ENCODE peak calls at places on chromosomes 16 and 17, in seven cellular contexts. R, M, L, B, O, V and K are unnamed samples. For H3K9me3, H3K4me1 and H3K36me3, the result is how much of the 10 kb centered on the place peaks cover.

GRCh38 chr17:50647187-50647586 is 12.5 kb downstream of the ABCC3 start:
- DNase-seq in R (no peak), M (no peak), L (peak), B (no peak), O (no peak), V (no peak), K (no peak)

GRCh38 chr16:89815639-89816348 is 653 bp downstream of the FANCA start:
- DNase-seq in R (no peak), M (no peak), L (no peak), B (no peak), O (no peak), V (no peak), K (peak)

GRCh38 chr16:85004587-85005205 is 6.6 kb downstream of the ZDHHC7 start:
- DNase-seq in R (no peak), M (no peak), L (peak), B (no peak), O (peak), V (no peak), K (no peak)

GRCh38 chr17:27559996-27560481 is 70.9 kb upstream of the LGALS9 start:
- DNase-seq in R (peak), M (no peak), L (peak), B (no peak), O (no peak), V (peak), K (no peak)

GRCh38 chr17:32161506-32162365 is 19.4 kb downstream of the RHOT1 start:
- DNase-seq in R (no peak), M (no peak), L (no peak), B (no peak), O (no peak), V (no peak), K (no peak)

GRCh38 chr17:19403021-19403420 is 8.0 kb upstream of the RNF112 start:
- DNase-seq in R (no peak), M (no peak), L (peak), B (no peak), O (no peak), V (no peak), K (no peak)

GRCh38 chr17:1069847-1070246 is 72.9 kb downstream of the TIMM22 start:
- DNase-seq in R (no peak), M (no peak), L (peak), B (no peak), O (peak), V (no peak), K (no peak)

GRCh38 chr16:86676216-86676800 is 98.0 kb downstream of the FOXL1 start:
- DNase-seq in R (no peak), M (no peak), L (no peak), B (no peak), O (no peak), V (no peak), K (no peak)

GRCh38 chr16:35296962-35297653 is 1837.7 kb downstream of the TP53TG3F start:
- DNase-seq in R (no peak), M (no peak), L (no peak), B (no peak), O (no peak), V (no peak), K (no peak)

GRCh38 chr16:35305476-35305875 is 1846.1 kb downstream of the TP53TG3F start:
- DNase-seq in R (no peak), M (no peak), L (no peak), B (no peak), O (no peak), V (no peak), K (no peak)

GRCh38 chr16:35298460-35299243 is 1839.2 kb downstream of the TP53TG3F start:
- DNase-seq in R (no peak), M (no peak), L (no peak), B (no peak), O (no peak), V (no peak), K (no peak)

GRCh38 chr16:35306915-35307314 is 1847.5 kb downstream of the TP53TG3F start:
- DNase-seq in R (no peak), M (no peak), L (no peak), B (no peak), O (no peak), V (no peak), K (no peak)

GRCh38 chr16:35302859-35303258 is 1843.4 kb downstream of the TP53TG3F start:
- DNase-seq in R (no peak), M (no peak), L (no peak), B (no peak), O (no peak), V (no peak), K (no peak)
- H3K9me3 ChIP-seq in R (under half), M (under half), L (under half), B (under half), O (under half), V (under half), K (under half)

GRCh38 chr17:30343741-30344140 is 9.9 kb upstream of the TMIGD1 start:
- DNase-seq in R (no peak), M (no peak), L (no peak), B (no peak), O (no peak), V (no peak), K (no peak)

GRCh38 chr17:30345527-30346075 is 11.7 kb upstream of the TMIGD1 start:
- DNase-seq in R (no peak), M (no peak), L (no peak), B (no peak), O (no peak), V (no peak), K (no peak)

GRCh38 chr17:30345089-30345433 is 11.2 kb upstream of the TMIGD1 start:
- DNase-seq in R (no peak), M (no peak), L (no peak), B (no peak), O (no peak), V (no peak), K (no peak)

GRCh38 chr17:30346211-30346831 is 12.5 kb upstream of the TMIGD1 start:
- DNase-seq in R (no peak), M (no peak), L (no peak), B (no peak), O (no peak), V (no peak), K (no peak)

GRCh38 chr17:30344283-30345088 is 10.6 kb upstream of the TMIGD1 start:
- DNase-seq in R (peak), M (no peak), L (no peak), B (no peak), O (no peak), V (peak), K (peak)
- H3K4me1 ChIP-seq in R (half or more), M (under half), L (under half), B (under half), O (under half), V (under half), K (under half)

GRCh38 chr17:75231071-75231470 is 25.6 kb downstream of the NUP85 start:
- DNase-seq in R (no peak), M (no peak), L (no peak), B (no peak), O (no peak), V (no peak), K (no peak)
- H3K36me3 ChIP-seq in R (half or more), M (half or more), L (under half), B (under half), O (half or more), V (under half), K (half or more)

DNA sequence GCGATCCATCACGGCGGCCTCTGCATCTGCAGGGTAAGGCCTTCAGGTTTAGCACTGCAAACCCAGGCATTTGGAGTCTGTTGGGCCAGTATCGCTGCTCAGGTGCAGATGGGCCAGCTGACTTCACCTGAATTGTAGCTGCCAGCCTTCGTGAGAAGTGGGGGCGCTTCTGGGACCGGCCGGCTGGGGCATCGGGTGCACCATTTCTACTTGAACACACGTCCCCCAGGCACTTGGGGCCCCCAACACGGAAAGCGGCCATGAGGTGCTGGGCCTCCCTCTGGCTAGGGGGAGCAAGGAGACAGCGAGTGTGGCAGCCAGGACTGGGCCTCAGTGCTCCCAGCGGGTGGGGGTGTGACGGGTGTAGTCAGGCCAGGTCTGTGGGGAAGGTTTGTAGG is 767.6 kb downstream of the KCNJ18 start:
- DNase-seq in R (no peak), M (no peak), L (no peak), B (no peak), O (no peak), V (no peak), K (no peak)
- H3K9me3 ChIP-seq in R (under half), M (under half), L (under half), B (under half), O (under half), V (under half), K (under half)

DNA sequence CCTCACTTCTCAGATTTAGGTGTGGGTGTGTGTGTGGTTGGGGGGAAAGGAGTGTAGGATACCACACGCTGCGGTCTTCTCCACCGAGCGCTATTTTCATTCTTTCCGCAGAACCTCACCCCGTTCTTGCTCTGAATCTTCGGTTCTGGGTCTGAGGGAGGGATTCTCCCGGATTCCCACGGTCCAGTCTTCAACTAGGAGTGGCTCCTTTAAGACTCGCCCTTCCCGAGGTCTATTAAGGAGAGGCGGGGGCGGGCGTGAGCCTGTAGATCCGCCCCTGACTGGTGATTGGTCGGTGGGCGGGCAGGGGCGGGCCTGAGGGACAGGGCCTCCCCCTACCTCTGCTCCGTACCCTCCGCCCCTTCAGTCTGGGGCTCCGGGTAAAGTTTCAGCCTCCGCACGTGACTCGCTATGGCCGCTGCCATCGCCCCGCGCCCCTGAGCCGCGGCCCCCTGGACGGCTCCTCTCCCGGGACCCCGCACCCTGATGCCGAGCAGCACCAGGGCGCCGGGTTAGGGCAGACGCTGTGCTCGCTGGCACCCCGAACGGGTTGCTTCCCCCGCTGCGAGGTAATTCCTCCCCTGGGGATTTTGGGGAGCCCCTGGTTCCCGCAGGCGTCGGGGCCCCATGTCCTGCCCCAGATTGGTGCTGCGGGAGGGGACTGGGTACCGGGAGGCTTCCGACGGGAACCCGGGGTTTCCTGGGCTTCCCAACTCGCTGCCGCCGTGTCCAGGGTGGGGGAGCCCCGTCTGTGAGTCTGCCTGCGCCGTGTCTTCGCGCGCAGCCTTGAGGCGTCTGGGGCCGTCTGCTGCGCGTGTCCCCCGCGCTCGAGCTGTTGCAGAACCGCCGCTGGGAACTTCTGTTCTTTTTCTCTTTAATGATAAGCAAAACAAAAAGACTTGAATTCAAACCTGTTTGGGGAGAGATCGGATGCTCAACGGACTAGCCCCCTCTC is 9.2 kb downstream of the RARA start:
- DNase-seq in R (peak), M (peak), L (peak), B (peak), O (peak), V (peak), K (peak)
- H3K4me1 ChIP-seq in R (half or more), M (half or more), L (under half), B (half or more), O (half or more), V (under half), K (under half)

GRCh38 chr17:63516910-63517824 is 6.0 kb upstream of the KCNH6 start:
- DNase-seq in R (no peak), M (no peak), L (no peak), B (no peak), O (no peak), V (no peak), K (no peak)
- H3K36me3 ChIP-seq in R (under half), M (under half), L (under half), B (under half), O (under half), V (under half), K (under half)

GRCh38 chr16:35749253-35750141 is 2290.1 kb downstream of the TP53TG3F start:
- DNase-seq in R (no peak), M (no peak), L (no peak), B (no peak), O (no peak), V (no peak), K (no peak)
- H3K9me3 ChIP-seq in R (half or more), M (under half), L (under half), B (under half), O (under half), V (under half), K (under half)

GRCh38 chr17:2174471-2175293 is 119.8 kb downstream of the HIC1 start:
- DNase-seq in R (peak), M (no peak), L (peak), B (no peak), O (no peak), V (peak), K (no peak)
- H3K4me1 ChIP-seq in R (half or more), M (under half), L (under half), B (under half), O (half or more), V (half or more), K (under half)

DNA sequence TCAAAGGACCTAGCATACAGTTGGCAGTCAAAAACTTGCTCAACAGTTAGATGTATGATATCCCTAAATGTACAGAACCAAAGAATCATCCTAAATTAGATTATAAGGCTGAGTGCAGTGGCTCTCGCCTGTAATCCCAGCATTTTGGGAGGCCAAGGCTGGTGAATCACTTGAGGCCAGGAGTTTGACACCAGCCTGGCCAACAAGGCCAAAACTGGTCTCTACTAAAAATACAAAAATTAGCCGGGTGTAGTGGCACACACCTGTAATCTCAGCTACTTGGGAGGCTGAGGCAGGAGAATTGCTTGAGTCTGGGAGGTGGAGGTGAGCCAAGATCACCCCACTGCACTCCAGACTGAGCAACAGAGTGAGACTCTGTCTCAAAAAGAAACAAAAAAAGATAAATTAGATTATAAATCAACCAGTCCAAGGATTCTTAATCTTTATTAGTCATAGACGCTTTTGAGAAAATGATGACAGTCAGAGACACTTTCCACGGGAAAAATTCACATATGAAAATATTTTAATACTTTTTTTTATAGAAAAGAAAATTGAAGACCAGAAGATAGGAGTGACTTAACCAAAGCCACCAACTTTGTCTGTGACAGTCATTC is 77.6 kb downstream of the MMD start:
- DNase-seq in R (no peak), M (no peak), L (no peak), B (no peak), O (no peak), V (no peak), K (no peak)
- H3K36me3 ChIP-seq in R (under half), M (under half), L (under half), B (under half), O (under half), V (under half), K (under half)

DNA sequence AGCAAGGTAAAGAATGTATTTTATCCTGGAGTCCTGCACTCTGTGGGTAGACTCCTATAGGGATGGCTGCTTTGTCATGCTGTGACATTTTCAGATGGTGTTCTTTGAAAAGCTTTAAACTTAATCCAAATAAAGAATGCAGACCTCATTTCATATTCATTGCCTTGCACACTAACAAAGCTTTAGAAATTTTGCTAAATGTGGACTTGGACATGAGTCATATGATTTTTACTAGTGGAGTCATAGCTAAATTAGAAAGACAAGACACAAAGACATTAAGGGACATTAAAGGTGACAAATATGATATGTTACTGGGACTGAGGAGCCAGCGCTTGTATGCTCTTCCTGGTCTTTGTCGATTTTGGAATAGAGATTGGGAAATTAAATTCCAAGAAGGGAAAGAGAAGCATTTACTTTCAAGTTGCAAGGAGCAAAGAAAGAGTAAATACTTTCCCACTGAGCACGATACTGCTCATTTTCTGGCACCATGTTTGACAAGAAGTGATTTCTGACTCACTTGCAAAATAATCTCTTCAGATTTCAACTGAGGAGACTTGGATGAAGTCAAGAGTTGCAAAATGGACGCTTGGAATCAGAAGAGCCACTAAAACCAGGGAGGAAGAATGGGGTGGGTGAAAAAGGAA is 152.9 kb upstream of the MYOCD start:
- DNase-seq in R (no peak), M (no peak), L (no peak), B (no peak), O (no peak), V (no peak), K (no peak)
- H3K9me3 ChIP-seq in R (under half), M (under half), L (under half), B (under half), O (under half), V (under half), K (under half)